ENCODE peak calls at places on chromosomes 6 and 20, in nine cellular contexts. M is endothelial cell; U is activated naive CD4-positive, alpha-beta T cell treated with anti-CD3 and anti-CD28 coated beads for 36 hours; I is head of caudate nucleus; J is activated T-cell treated with anti-CD3 and anti-CD28 coated beads for 1 hour; D is activated CD4-positive, CD25-positive, alpha-beta regulatory T cell treated with anti-CD3 and anti-CD28 coated beads, Interleukin-2, amount 50 U/mL, for 16 hours; N is GM18507; R is lung; K is hippocampal formation. G is an unnamed sample.

GRCh38 chr6:11806561-11807317 is 28.1 kb upstream of the ADTRP start:
- DNase-seq in M (no peak), U (peak; percentile 54), I (no peak), J (no peak), D (no peak), N (no peak), R (no peak), K (no peak), G (peak; percentile 20)

GRCh38 chr6:12147557-12148316 is 135.6 kb downstream of the HIVEP1 start:
- DNase-seq in M (no peak), U (no peak), I (no peak), J (no peak), D (no peak), N (no peak), R (no peak), K (no peak), G (no peak)

GRCh38 chr20:8161262-8162071 is 29.4 kb downstream of the PLCB1 start:
- DNase-seq in M (no peak), U (no peak), I (no peak), J (no peak), D (no peak), N (no peak), R (no peak), K (no peak), G (no peak)

GRCh38 chr6:166360243-166361079 is 18.1 kb upstream of the SFT2D1 start:
- DNase-seq in M (no peak), U (no peak), I (no peak), J (no peak), D (no peak), N (no peak), R (no peak), K (no peak), G (no peak)

GRCh38 chr6:45801471-45802289 is 214.0 kb downstream of the CLIC5 start:
- DNase-seq in M (no peak), U (peak; percentile 51), I (no peak), J (no peak), D (no peak), N (peak; percentile 8), R (no peak), K (no peak), G (no peak)

GRCh38 chr6:74410630-74411029 is 714.6 kb downstream of the CD109 start:
- DNase-seq in M (no peak), U (no peak), I (no peak), J (no peak), D (no peak), N (no peak), R (no peak), K (no peak), G (peak; percentile 36)

GRCh38 chr6:112879920-112880413 is 532.8 kb downstream of the RFPL4B start:
- DNase-seq in M (no peak), U (peak; percentile 31), I (peak; percentile 82), J (no peak), D (no peak), N (peak; percentile 17), R (peak; percentile 40), K (peak; percentile 3), G (no peak)

GRCh38 chr6:45049188-45049843 is 278.8 kb upstream of the RUNX2 start:
- DNase-seq in M (no peak), U (no peak), I (no peak), J (no peak), D (no peak), N (no peak), R (no peak), K (no peak), G (peak; percentile 70)

GRCh38 chr6:37988696-37989095 is 169.2 kb downstream of the ZFAND3 start:
- DNase-seq in M (no peak), U (no peak), I (no peak), J (no peak), D (no peak), N (no peak), R (no peak), K (no peak), G (no peak)

GRCh38 chr6:142879076-142879475 is 65.9 kb downstream of the HIVEP2 start:
- DNase-seq in M (no peak), U (no peak), I (no peak), J (no peak), D (no peak), N (no peak), R (no peak), K (no peak), G (no peak)

GRCh38 chr6:84979541-84979940 is 215.1 kb upstream of the TBX18 start:
- DNase-seq in M (no peak), U (no peak), I (no peak), J (no peak), D (no peak), N (no peak), R (no peak), K (no peak), G (no peak)

GRCh38 chr20:23242556-23243180 is 107.9 kb upstream of the NXT1 start:
- DNase-seq in M (no peak), U (no peak), I (no peak), J (no peak), D (no peak), N (no peak), R (no peak), K (no peak), G (no peak)

GRCh38 chr6:99519446-99519845 is 4.2 kb upstream of the USP45 start:
- DNase-seq in M (no peak), U (no peak), I (no peak), J (no peak), D (no peak), N (no peak), R (no peak), K (no peak), G (no peak)

GRCh38 chr6:158718431-158719126 is 68.7 kb downstream of the SYTL3 start:
- DNase-seq in M (peak; percentile 66), U (no peak), I (peak; percentile 51), J (no peak), D (no peak), N (no peak), R (no peak), K (peak; percentile 9), G (peak; percentile 33)

GRCh38 chr20:9147553-9148024 is 78.7 kb downstream of the PLCB4 start:
- DNase-seq in M (no peak), U (no peak), I (no peak), J (no peak), D (no peak), N (no peak), R (no peak), K (no peak), G (peak; percentile 63)

GRCh38 chr6:104995989-104996617 is 39.2 kb downstream of the LIN28B start:
- DNase-seq in M (no peak), U (no peak), I (no peak), J (no peak), D (no peak), N (no peak), R (no peak), K (no peak), G (no peak)

GRCh38 chr6:33880104-33880678 is 76.4 kb upstream of the MLN start:
- DNase-seq in M (no peak), U (no peak), I (no peak), J (no peak), D (no peak), N (no peak), R (no peak), K (no peak), G (no peak)

GRCh38 chr6:106360410-106360988 is at the start of gene CRYBG1:
- DNase-seq in M (peak; percentile 68), U (peak; percentile 78), I (peak; percentile 73), J (peak; percentile 52), D (peak; percentile 30), N (peak; percentile 42), R (peak; percentile 69), K (peak; percentile 18), G (no peak)

GRCh38 chr6:34102099-34102656 is 43.7 kb downstream of the GRM4 start:
- DNase-seq in M (no peak), U (no peak), I (no peak), J (no peak), D (no peak), N (no peak), R (no peak), K (no peak), G (no peak)